ENCODE peak calls at places on chromosomes 11 and 22, in five cellular contexts. Y is body of pancreas, A is heart left ventricle, F is A549, X is lower leg skin. Q is an unnamed sample.

GRCh38 chr11:1820463-1821325 is 14.1 kb upstream of the SYT8 start:
- DNase-seq in Y (no peak), A (no peak), F (no peak), X (no peak), Q (no peak)

GRCh38 chr22:23384451-23384850 is 195.6 kb downstream of the IGLL1 start:
- DNase-seq in Y (no peak), A (no peak), F (no peak), X (no peak), Q (no peak)

GRCh38 chr11:117220568-117220967 is 11.3 kb downstream of the PCSK7 start:
- DNase-seq in Y (peak; percentile 57), A (peak; percentile 83), F (no peak), X (no peak), Q (peak; percentile 21)

GRCh38 chr11:102653744-102654291 is 28.7 kb upstream of the MMP20 start:
- DNase-seq in Y (no peak), A (no peak), F (no peak), X (no peak), Q (peak; percentile 18)

GRCh38 chr11:124920870-124921609 is 2.0 kb downstream of the HEPN1 start:
- DNase-seq in Y (peak; percentile 70), A (peak; percentile 91), F (peak; percentile 22), X (peak; percentile 44), Q (peak; percentile 79)

GRCh38 chr11:84719935-84720577 is 907.1 kb downstream of the DLG2 start:
- DNase-seq in Y (no peak), A (peak; percentile 48), F (no peak), X (no peak), Q (no peak)

GRCh38 chr11:117299351-117300300 is 8.5 kb downstream of the BACE1-AS start:
- DNase-seq in Y (peak; percentile 81), A (no peak), F (no peak), X (no peak), Q (no peak)

GRCh38 chr11:1111545-1112212 is 37.0 kb downstream of the MUC2 start:
- DNase-seq in Y (no peak), A (no peak), F (no peak), X (no peak), Q (no peak)

GRCh38 chr11:64643927-64644326 is 52.9 kb downstream of the SLC22A12 start:
- DNase-seq in Y (no peak), A (no peak), F (no peak), X (no peak), Q (no peak)

GRCh38 chr11:19121646-19122045 is 4.7 kb downstream of the ZDHHC13 start:
- DNase-seq in Y (no peak), A (no peak), F (no peak), X (no peak), Q (no peak)

GRCh38 chr11:19117760-19118097 is 761 bp downstream of the ZDHHC13 start:
- DNase-seq in Y (no peak), A (no peak), F (no peak), X (no peak), Q (no peak)

GRCh38 chr11:19116315-19116970 is 525 bp upstream of the ZDHHC13 start:
- DNase-seq in Y (no peak), A (no peak), F (no peak), X (no peak), Q (no peak)

GRCh38 chr11:19111809-19112208 is 5.2 kb upstream of the ZDHHC13 start:
- DNase-seq in Y (no peak), A (no peak), F (no peak), X (no peak), Q (no peak)

GRCh38 chr11:19116971-19117759 is at the start of gene ZDHHC13:
- DNase-seq in Y (peak; percentile 96), A (peak; percentile 96), F (peak; percentile 97), X (peak; percentile 93), Q (peak; percentile 87)
- TF ChIP-seq POLR2A in Y (peak; percentile 87), A (no peak), F (peak; percentile 66), X (no peak), Q (peak; percentile 56)

GRCh38 chr11:95231881-95232605 is 1.0 kb upstream of the SESN3 start:
- DNase-seq in Y (peak; percentile 79), A (peak; percentile 76), F (no peak), X (peak; percentile 65), Q (peak; percentile 83)
- TF ChIP-seq POLR2A in Y (peak; percentile 62), A (no peak), F (no peak), X (no peak), Q (no peak)

DNA sequence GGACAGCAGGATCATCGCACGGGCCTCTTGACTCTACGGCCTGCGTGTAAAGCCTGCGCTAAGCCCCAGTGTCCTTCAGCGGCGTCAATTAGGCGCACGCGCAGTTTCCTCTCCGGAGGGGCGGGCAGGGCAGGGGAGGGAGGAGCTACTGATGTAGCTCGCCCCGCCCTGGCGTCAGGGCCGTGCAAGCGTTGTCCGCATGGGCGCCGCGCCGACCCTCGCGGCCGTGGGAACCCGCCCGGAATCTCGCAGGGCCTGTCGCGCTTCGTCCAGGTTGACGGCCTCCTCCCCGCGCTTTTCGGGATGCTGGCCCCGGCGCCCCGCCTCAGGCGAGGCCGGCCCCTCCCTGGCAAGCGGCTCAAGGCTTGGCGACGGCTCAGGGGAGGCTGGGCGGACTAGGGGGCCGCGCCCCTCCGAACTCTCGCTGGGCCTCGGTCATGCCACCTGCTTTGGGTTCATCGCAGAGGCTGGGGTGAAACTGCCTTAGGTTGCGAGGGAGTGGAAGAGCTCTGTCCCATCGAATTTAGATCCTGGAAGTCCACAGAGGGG is 61.1 kb downstream of the ST3GAL4 start:
- DNase-seq in Y (peak; percentile 89), A (peak; percentile 96), F (no peak), X (peak; percentile 78), Q (peak; percentile 49)
- TF ChIP-seq POLR2A in Y (peak; percentile 35), A (no peak), F (no peak), X (no peak), Q (no peak)

GRCh38 chr22:50525991-50526848 is 822 bp upstream of the SCO2 start:
- DNase-seq in Y (peak; percentile 85), A (peak; percentile 92), F (peak; percentile 53), X (peak; percentile 72), Q (peak; percentile 83)

GRCh38 chr22:50528682-50529415 is 963 bp downstream of the TYMP start:
- DNase-seq in Y (no peak), A (peak; percentile 62), F (no peak), X (no peak), Q (no peak)

GRCh38 chr22:50525104-50525958 is at the start of gene SCO2:
- DNase-seq in Y (peak; percentile 97), A (peak; percentile 99), F (peak; percentile 87), X (peak; percentile 95), Q (peak; percentile 99)

GRCh38 chr22:50527921-50528681 is 1.7 kb downstream of the TYMP start:
- DNase-seq in Y (no peak), A (peak; percentile 67), F (no peak), X (no peak), Q (no peak)

GRCh38 chr22:50526849-50527801 is 1.7 kb upstream of the SCO2 start:
- DNase-seq in Y (peak; percentile 65), A (peak; percentile 88), F (peak; percentile 44), X (peak; percentile 67), Q (peak; percentile 73)
- TF ChIP-seq POLR2A in Y (peak; percentile 26), A (no peak), F (peak; percentile 29), X (no peak), Q (no peak)

DNA sequence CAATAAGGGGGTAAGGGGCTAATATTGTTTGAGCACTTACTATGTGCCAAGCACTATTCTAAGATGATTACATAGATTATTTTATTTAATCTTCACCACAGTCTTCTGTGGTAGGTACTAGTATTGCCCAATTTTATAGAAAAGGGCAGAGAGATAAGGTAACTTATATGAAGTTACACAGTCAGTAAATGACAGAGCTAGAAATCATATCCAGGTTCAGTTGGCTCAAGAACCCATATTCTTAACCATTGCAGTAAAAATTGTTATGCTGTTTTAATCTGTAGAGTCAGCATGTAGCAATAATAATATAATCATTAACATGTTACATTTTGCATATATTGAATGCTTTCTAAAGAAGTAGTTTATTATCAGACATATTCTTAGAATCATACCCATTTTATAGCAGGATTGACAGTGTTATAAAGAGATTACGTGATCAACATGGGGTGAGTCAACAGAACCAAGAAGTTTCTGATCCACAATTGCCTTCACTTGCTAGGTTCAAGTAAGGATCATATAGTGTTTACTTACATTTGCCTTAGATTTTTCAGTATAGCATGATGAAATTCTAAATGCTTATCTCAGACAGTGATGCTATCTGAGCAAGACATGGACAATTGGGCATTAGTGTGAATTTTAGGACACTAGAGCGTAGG is 46.4 kb downstream of the CSTPP1 start:
- DNase-seq in Y (no peak), A (no peak), F (no peak), X (no peak), Q (no peak)
- TF ChIP-seq POLR2A in Y (no peak), A (no peak), F (no peak), X (no peak), Q (no peak)

GRCh38 chr22:44171486-44172076 is 9.1 kb upstream of the PARVG start:
- DNase-seq in Y (peak; percentile 59), A (no peak), F (no peak), X (no peak), Q (no peak)

GRCh38 chr22:44173154-44173553 is 7.6 kb upstream of the PARVG start:
- DNase-seq in Y (no peak), A (no peak), F (no peak), X (no peak), Q (no peak)

GRCh38 chr22:44175676-44176075 is 5.0 kb upstream of the PARVG start:
- DNase-seq in Y (no peak), A (no peak), F (no peak), X (no peak), Q (no peak)

GRCh38 chr22:44170470-44170869 is 10.3 kb upstream of the PARVG start:
- DNase-seq in Y (no peak), A (no peak), F (no peak), X (no peak), Q (no peak)

DNA sequence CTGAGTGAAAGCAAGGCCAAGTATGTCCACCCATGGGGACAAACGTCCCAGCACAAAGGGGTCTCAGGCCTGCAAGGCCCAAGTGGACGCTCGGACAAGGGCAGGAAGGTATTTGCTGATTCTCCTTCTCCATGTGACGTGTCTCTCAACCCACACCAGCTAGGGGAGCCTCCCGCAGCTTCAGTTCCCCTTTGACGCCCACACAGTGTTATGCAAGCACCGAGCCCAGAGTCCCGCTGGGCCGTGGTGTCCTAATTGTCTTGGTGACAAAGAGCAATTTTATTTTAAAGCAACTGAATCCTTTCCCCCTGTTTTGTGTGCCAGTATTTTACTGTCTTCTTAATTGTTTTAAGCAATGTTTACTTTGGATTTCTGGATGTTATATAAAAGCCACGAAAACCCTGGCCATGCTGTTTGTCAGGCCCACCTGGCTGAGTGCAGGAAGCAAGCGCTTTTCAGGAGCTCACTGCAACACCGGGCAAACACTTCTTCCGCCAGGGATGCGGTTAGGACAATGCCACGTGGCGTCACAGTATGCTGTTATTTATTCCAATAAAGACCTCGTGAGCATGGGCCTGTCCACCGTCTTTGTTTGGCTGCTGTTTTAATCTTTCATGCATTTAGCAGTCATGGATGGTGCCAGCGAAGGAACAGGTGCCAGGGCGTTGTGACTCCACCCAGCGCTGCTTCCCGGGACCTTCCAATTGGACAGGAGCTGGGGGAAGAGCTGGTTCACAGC is 8.2 kb upstream of the PARVG start:
- DNase-seq in Y (peak; percentile 84), A (peak; percentile 83), F (no peak), X (peak; percentile 60), Q (peak; percentile 22)
- TF ChIP-seq POLR2A in Y (peak; percentile 18), A (no peak), F (no peak), X (no peak), Q (no peak)

Q was measured in erythroblast.